ENCODE peak calls at places on chromosomes 1 and 21, in four cellular contexts. B, Z, I and N are unnamed samples.
A peak's percentile ranks its signal among the peaks of the same experiment; 100 is the strongest.

GRCh38 chr1:234962340-234962989 is 166.2 kb downstream of the TOMM20 start:
- DNase-seq in B (peak; percentile 97), Z (peak; percentile 72), I (peak; percentile 87), N (no peak)

GRCh38 chr1:3017440-3018050 is 3.7 kb upstream of the ACTRT2 start:
- DNase-seq in B (no peak), Z (no peak), I (no peak), N (no peak)

GRCh38 chr1:207316622-207317510 is 4.6 kb upstream of the CD55 start:
- DNase-seq in B (no peak), Z (no peak), I (no peak), N (no peak)

GRCh38 chr1:28775121-28775942 is 36.6 kb upstream of the OPRD1 start:
- DNase-seq in B (no peak), Z (peak; percentile 17), I (no peak), N (no peak)

GRCh38 chr1:8517579-8518489 is 199.9 kb downstream of the SLC45A1 start:
- DNase-seq in B (no peak), Z (no peak), I (no peak), N (peak; percentile 17)

GRCh38 chr1:113868387-113869083 is 3.0 kb downstream of the PTPN22 start:
- DNase-seq in B (no peak), Z (no peak), I (no peak), N (no peak)

GRCh38 chr1:54337928-54338327 is 68.3 kb downstream of the SSBP3 start:
- DNase-seq in B (no peak), Z (no peak), I (no peak), N (peak; percentile 13)

GRCh38 chr1:13651279-13651678 is 48.7 kb upstream of the PRDM2 start:
- DNase-seq in B (no peak), Z (peak; percentile 8), I (no peak), N (no peak)

GRCh38 chr1:202224453-202224852 is 30.9 kb downstream of the LGR6 start:
- DNase-seq in B (no peak), Z (no peak), I (no peak), N (no peak)

GRCh38 chr21:17829472-17829871 is 10.3 kb upstream of the C21orf91 start:
- DNase-seq in B (no peak), Z (no peak), I (no peak), N (no peak)

GRCh38 chr1:38028105-38028591 is 15.6 kb downstream of the UTP11 start:
- DNase-seq in B (no peak), Z (no peak), I (no peak), N (no peak)

GRCh38 chr1:100292711-100293110 is 26.7 kb downstream of the RTCA start:
- DNase-seq in B (no peak), Z (no peak), I (no peak), N (peak; percentile 92)

GRCh38 chr1:945910-946565 is 13.0 kb downstream of the NOC2L start:
- DNase-seq in B (no peak), Z (no peak), I (no peak), N (no peak)

GRCh38 chr1:22416555-22417454 is 34.8 kb upstream of the ZBTB40 start:
- DNase-seq in B (peak; percentile 58), Z (peak; percentile 71), I (peak; percentile 46), N (peak; percentile 27)

GRCh38 chr1:52239708-52240001 is 97.8 kb downstream of the ZFYVE9 start:
- DNase-seq in B (no peak), Z (no peak), I (no peak), N (no peak)

GRCh38 chr1:75723989-75724471 is 479 bp upstream of the ACADM start:
- DNase-seq in B (peak; percentile 36), Z (peak; percentile 58), I (peak; percentile 59), N (peak; percentile 33)

GRCh38 chr1:171280596-171280995 is 32.3 kb downstream of the FMO1 start:
- DNase-seq in B (no peak), Z (no peak), I (no peak), N (no peak)

GRCh38 chr21:39527664-39528381 is 76.1 kb downstream of the SH3BGR start:
- DNase-seq in B (no peak), Z (no peak), I (no peak), N (no peak)

GRCh38 chr1:67726224-67726623 is 41.2 kb downstream of the GADD45A start:
- DNase-seq in B (no peak), Z (no peak), I (no peak), N (peak; percentile 54)

GRCh38 chr21:32198369-32198768 is 80.5 kb downstream of the MIS18A start:
- DNase-seq in B (no peak), Z (no peak), I (no peak), N (no peak)

GRCh38 chr1:20074725-20075171 is 4.8 kb downstream of the PLA2G5 start:
- DNase-seq in B (no peak), Z (no peak), I (no peak), N (no peak)

GRCh38 chr1:77709727-77710126 is 27.3 kb upstream of the ZZZ3 start:
- DNase-seq in B (no peak), Z (no peak), I (no peak), N (no peak)

GRCh38 chr1:7732331-7732730 is 38.8 kb upstream of the VAMP3 start:
- DNase-seq in B (no peak), Z (no peak), I (no peak), N (no peak)

GRCh38 chr1:63671514-63671913 is 78.3 kb downstream of the PGM1 start:
- DNase-seq in B (no peak), Z (no peak), I (no peak), N (no peak)

GRCh38 chr1:2229032-2229920 is 1.2 kb downstream of the SKI start:
- DNase-seq in B (no peak), Z (peak; percentile 32), I (no peak), N (no peak)

GRCh38 chr1:156652131-156652991 is 10.4 kb downstream of the BCAN start:
- DNase-seq in B (no peak), Z (no peak), I (no peak), N (no peak)

GRCh38 chr1:4090556-4090955 is 190.5 kb upstream of the C1orf174 start:
- DNase-seq in B (no peak), Z (no peak), I (no peak), N (no peak)

GRCh38 chr1:164682570-164682969 is 123.6 kb downstream of the PBX1 start:
- DNase-seq in B (no peak), Z (no peak), I (no peak), N (no peak)